ENCODE peak calls at places on chromosomes 12 and 14, in six cellular contexts. C is AG10803; H is BJ; S is foreskin fibroblast; J is heart left ventricle; X is CD8-positive, alpha-beta memory T cell. Q is an unnamed sample.

GRCh38 chr14:22854963-22855724 is 16.4 kb upstream of the LRP10 start:
- DNase-seq in X (no peak), C (no peak), J (no peak), S (no peak), H (no peak), Q (no peak)

GRCh38 chr14:32933943-32934890 is 4.5 kb upstream of the NPAS3 start:
- DNase-seq in H (no peak), C (peak), J (peak), S (no peak), X (no peak), Q (peak)

GRCh38 chr14:59336078-59336477 is 129.1 kb downstream of the GPR135 start:
- DNase-seq in C (no peak), X (no peak), S (no peak), H (no peak), J (no peak), Q (no peak)

GRCh38 chr14:21518725-21519124 is 7.4 kb downstream of the SALL2 start:
- DNase-seq in H (no peak), S (no peak), X (no peak), C (no peak), J (no peak), Q (no peak)

GRCh38 chr12:91400249-91400648 is 217.6 kb upstream of the DCN start:
- DNase-seq in H (no peak), J (no peak), X (no peak), S (no peak), C (no peak), Q (no peak)

GRCh38 chr12:43786899-43787693 is 19.0 kb downstream of the TWF1 start:
- DNase-seq in J (no peak), S (no peak), X (no peak), H (no peak), C (peak), Q (peak)

GRCh38 chr12:49304161-49304560 is 9.2 kb downstream of the PRPH start:
- DNase-seq in H (peak), S (peak), X (no peak), J (no peak), C (peak), Q (peak)

GRCh38 chr12:47214771-47215170 is 135.0 kb upstream of the AMIGO2 start:
- DNase-seq in C (no peak), S (no peak), J (no peak), X (no peak), H (no peak), Q (no peak)

GRCh38 chr12:10612954-10613333 is 465 bp downstream of the MAGOHB start:
- DNase-seq in H (no peak), X (no peak), S (no peak), C (no peak), J (no peak), Q (no peak)

GRCh38 chr14:35333347-35333730 is 41.2 kb downstream of the PSMA6 start:
- DNase-seq in C (no peak), J (no peak), H (no peak), X (no peak), S (no peak), Q (no peak)

GRCh38 chr14:29220077-29220476 is 453.5 kb downstream of the FOXG1 start:
- DNase-seq in S (no peak), J (no peak), C (no peak), H (no peak), X (no peak), Q (no peak)

GRCh38 chr14:102723650-102724049 is 53.6 kb upstream of the TRAF3 start:
- DNase-seq in X (no peak), C (peak), J (no peak), S (no peak), H (no peak), Q (no peak)

GRCh38 chr14:22474730-22475351 is 114.2 kb downstream of the DAD1 start:
- DNase-seq in C (peak), S (peak), X (no peak), H (no peak), J (no peak), Q (no peak)

GRCh38 chr12:29581641-29582040 is 84.2 kb upstream of the OVCH1 start:
- DNase-seq in X (no peak), H (peak), S (peak), J (no peak), C (no peak), Q (peak)

GRCh38 chr12:131608740-131609665 is 101.9 kb upstream of the SFSWAP start:
- DNase-seq in X (peak), H (no peak), J (peak), S (peak), C (peak), Q (peak)

GRCh38 chr12:131530427-131530826 is 180.5 kb upstream of the SFSWAP start:
- DNase-seq in C (no peak), J (no peak), H (no peak), S (no peak), X (no peak), Q (no peak)

GRCh38 chr12:72540811-72541210 is 268.6 kb downstream of the TRHDE start:
- DNase-seq in X (no peak), H (peak), J (no peak), S (no peak), C (peak), Q (no peak)

GRCh38 chr14:51394804-51395203 is 154.8 kb downstream of the TMX1 start:
- DNase-seq in H (no peak), J (no peak), C (peak), S (no peak), X (no peak), Q (no peak)

GRCh38 chr12:110543252-110543959 is 39.7 kb downstream of the PPTC7 start:
- DNase-seq in J (peak), S (peak), H (no peak), X (no peak), C (no peak), Q (peak)

GRCh38 chr12:17304503-17305347 is 698.8 kb upstream of the LMO3 start:
- DNase-seq in H (no peak), X (no peak), C (peak), J (no peak), S (peak), Q (peak)

GRCh38 chr14:64201296-64201695 is 92.9 kb downstream of the ESR2 start:
- DNase-seq in J (no peak), C (no peak), H (no peak), X (no peak), S (no peak), Q (no peak)

GRCh38 chr12:116473416-116473815 is 85.8 kb upstream of the MAP1LC3B2 start:
- DNase-seq in H (no peak), C (no peak), X (no peak), S (no peak), J (no peak), Q (no peak)

GRCh38 chr14:53233399-53233798 is 80.3 kb upstream of the DDHD1 start:
- DNase-seq in J (no peak), C (no peak), S (no peak), H (no peak), X (no peak), Q (no peak)

GRCh38 chr12:110577717-110578521 is 5.2 kb downstream of the PPTC7 start:
- DNase-seq in C (peak), H (no peak), X (peak), J (no peak), S (peak), Q (peak)

GRCh38 chr12:110426300-110426910 is 22.9 kb upstream of the ANAPC7 start:
- DNase-seq in S (no peak), H (peak), C (peak), X (no peak), J (no peak), Q (no peak)

Q was measured in myocyte.